ENCODE peak calls at places on chromosomes 3 and 15, in nine cellular contexts. H, D, T, F, V, L, R, Z and J are unnamed samples.

GRCh38 chr3:12954891-12955650 is 113.7 kb upstream of the RPL32 start:
- DNase-seq in Z (peak; percentile 90), T (peak; percentile 86), V (no peak), L (peak; percentile 67), H (no peak), R (no peak), F (no peak), D (no peak), J (peak; percentile 58)

GRCh38 chr3:12015627-12016026 is 11.4 kb downstream of the SYN2 start:
- DNase-seq in V (no peak), D (no peak), T (no peak), F (no peak), L (no peak), H (no peak), R (no peak), Z (no peak), J (no peak)

GRCh38 chr15:44489464-44489863 is 47.5 kb upstream of the EIF3J start:
- DNase-seq in D (peak; percentile 62), Z (no peak), H (peak; percentile 90), L (peak; percentile 70), T (no peak), R (no peak), V (no peak), F (no peak), J (no peak)

GRCh38 chr3:128484404-128485282 is 8.4 kb downstream of the GATA2 start:
- DNase-seq in Z (peak; percentile 10), R (no peak), D (no peak), T (no peak), L (no peak), H (no peak), V (no peak), F (no peak), J (no peak)

GRCh38 chr3:13702226-13702820 is 153.4 kb downstream of the FBLN2 start:
- DNase-seq in V (no peak), R (no peak), L (no peak), H (no peak), F (no peak), T (peak; percentile 6), Z (no peak), D (no peak), J (no peak)

GRCh38 chr15:25568751-25569150 is 129.9 kb upstream of the UBE3A start:
- DNase-seq in V (no peak), D (no peak), T (peak; percentile 41), R (no peak), Z (peak; percentile 71), F (no peak), H (no peak), L (no peak), J (peak; percentile 14)

GRCh38 chr3:59425942-59426341 is 376.1 kb upstream of the CFAP20DC start:
- DNase-seq in F (no peak), R (no peak), H (no peak), L (no peak), T (no peak), D (no peak), V (no peak), Z (no peak), J (no peak)

GRCh38 chr3:156547637-156548036 is 7.3 kb downstream of the SSR3 start:
- DNase-seq in Z (no peak), F (no peak), T (no peak), R (no peak), H (no peak), D (no peak), L (no peak), V (no peak), J (no peak)

GRCh38 chr3:14403636-14404395 is 1.4 kb downstream of the SLC6A6 start:
- DNase-seq in V (peak; percentile 71), T (peak; percentile 66), L (peak; percentile 26), H (peak; percentile 38), D (no peak), Z (peak; percentile 68), F (no peak), R (no peak), J (no peak)

GRCh38 chr3:192653862-192654261 is 73.5 kb downstream of the FGF12 start:
- DNase-seq in F (no peak), L (no peak), R (no peak), T (no peak), D (no peak), V (no peak), Z (no peak), H (no peak), J (no peak)

GRCh38 chr3:27666708-27667107 is 55.4 kb downstream of the EOMES start:
- DNase-seq in H (peak; percentile 50), F (no peak), L (peak; percentile 23), T (peak; percentile 56), R (no peak), Z (peak; percentile 83), D (peak; percentile 40), V (peak; percentile 97), J (peak; percentile 66)

GRCh38 chr3:189724366-189724765 is 93.2 kb downstream of the TP63 start:
- DNase-seq in Z (no peak), T (no peak), H (no peak), D (no peak), F (no peak), V (no peak), R (no peak), L (no peak), J (no peak)

GRCh38 chr3:110562621-110563020 is 509.0 kb upstream of the NECTIN3 start:
- DNase-seq in L (no peak), Z (no peak), R (no peak), T (no peak), H (peak; percentile 79), F (no peak), V (no peak), D (no peak), J (no peak)

GRCh38 chr15:70566989-70567388 is 196.4 kb downstream of the UACA start:
- DNase-seq in H (no peak), D (no peak), L (no peak), T (no peak), V (no peak), R (no peak), F (no peak), Z (no peak), J (no peak)

GRCh38 chr15:74340139-74340538 is 27.3 kb downstream of the CYP11A1 start:
- DNase-seq in Z (no peak), R (no peak), F (no peak), T (no peak), H (no peak), L (peak; percentile 26), V (no peak), D (no peak), J (no peak)

GRCh38 chr3:53153267-53153823 is 7.7 kb upstream of the PRKCD start:
- DNase-seq in F (no peak), V (no peak), T (no peak), D (no peak), Z (no peak), H (no peak), R (no peak), L (no peak), J (no peak)